ENCODE peak calls at places on chromosomes 6 and 20, in seven cellular contexts. O is small intestine, T is stomach, R is ovary, Z is tibial artery, D is mammary epithelial cell, H is A549. X is an unnamed sample.
A peak's percentile ranks its signal among the peaks of the same experiment; 100 is the strongest.

GRCh38 chr6:142030115-142030619 is 102.6 kb upstream of the GJE1 start:
- DNase-seq in Z (no peak), T (no peak), O (no peak), H (no peak), R (no peak), D (no peak), X (no peak)

GRCh38 chr6:116111552-116112528 is 11.2 kb downstream of the NT5DC1 start:
- DNase-seq in D (peak; percentile 42), O (peak; percentile 52), R (no peak), T (peak; percentile 37), H (peak; percentile 8), Z (no peak), X (peak; percentile 63)

GRCh38 chr6:108656834-108657233 is 96.1 kb downstream of the FOXO3 start:
- DNase-seq in H (no peak), R (no peak), T (no peak), O (peak; percentile 44), Z (no peak), D (no peak), X (no peak)

GRCh38 chr6:158050955-158051354 is 69.3 kb downstream of the SYNJ2 start:
- DNase-seq in D (peak; percentile 66), T (no peak), H (no peak), O (no peak), Z (no peak), R (no peak), X (no peak)

GRCh38 chr20:5974531-5974930 is 24.1 kb downstream of the MCM8 start:
- DNase-seq in H (no peak), O (no peak), D (no peak), T (no peak), Z (no peak), R (no peak), X (no peak)

GRCh38 chr6:68654134-68654533 is 19.1 kb downstream of the ADGRB3 start:
- DNase-seq in O (no peak), R (no peak), H (no peak), T (no peak), Z (no peak), D (no peak), X (no peak)

GRCh38 chr20:23047738-23048214 is 1.7 kb downstream of the THBD start:
- DNase-seq in T (peak; percentile 46), R (no peak), H (no peak), Z (no peak), D (no peak), O (no peak), X (no peak)

GRCh38 chr20:63651942-63652191 is 1.4 kb downstream of the STMN3 start:
- DNase-seq in R (peak; percentile 73), H (no peak), O (no peak), D (no peak), Z (no peak), T (no peak), X (no peak)

GRCh38 chr6:29850011-29850553 is 22.5 kb downstream of the HLA-G start:
- DNase-seq in H (no peak), T (peak; percentile 53), R (no peak), Z (no peak), D (peak; percentile 50), O (peak; percentile 26), X (no peak)

GRCh38 chr20:31607640-31608255 is 2.7 kb downstream of the ID1 start:
- DNase-seq in O (no peak), D (peak; percentile 12), Z (no peak), R (no peak), T (no peak), H (peak; percentile 42), X (no peak)

GRCh38 chr6:145076110-145076841 is 659.0 kb downstream of the EPM2A start:
- DNase-seq in D (no peak), H (no peak), R (no peak), Z (no peak), T (no peak), O (no peak), X (no peak)

GRCh38 chr6:113995632-113996031 is 24.7 kb upstream of the HDAC2 start:
- DNase-seq in Z (peak; percentile 68), H (peak; percentile 16), R (peak; percentile 21), T (no peak), D (peak; percentile 78), O (peak; percentile 31), X (peak; percentile 72)

GRCh38 chr6:79913369-79913768 is 34.0 kb downstream of the ELOVL4 start:
- DNase-seq in Z (no peak), T (no peak), O (peak; percentile 19), H (no peak), D (no peak), R (no peak), X (no peak)

GRCh38 chr20:38060536-38060935 is 27.0 kb downstream of the RPRD1B start:
- DNase-seq in R (no peak), O (no peak), D (no peak), Z (no peak), T (no peak), H (no peak), X (no peak)

GRCh38 chr20:62860924-62861691 is 514 bp downstream of the TCFL5 start:
- DNase-seq in D (no peak), R (peak; percentile 65), Z (no peak), T (no peak), O (no peak), H (no peak), X (no peak)

GRCh38 chr6:64084201-64084663 is 448.6 kb downstream of the PHF3 start:
- DNase-seq in R (no peak), D (no peak), O (no peak), T (no peak), H (no peak), Z (no peak), X (no peak)

GRCh38 chr20:55793986-55794385 is 211.3 kb downstream of the CBLN4 start:
- DNase-seq in H (no peak), Z (no peak), O (no peak), T (no peak), D (no peak), R (no peak), X (no peak)

GRCh38 chr20:38135641-38136420 is 29.2 kb downstream of the TGM2 start:
- DNase-seq in O (no peak), T (no peak), D (no peak), Z (peak; percentile 63), H (no peak), R (no peak), X (no peak)

GRCh38 chr6:116309001-116309400 is 29.3 kb upstream of the TSPYL1 start:
- DNase-seq in D (no peak), Z (no peak), O (no peak), T (no peak), R (no peak), H (no peak), X (no peak)

GRCh38 chr20:63082308-63082938 is 75.7 kb upstream of the BHLHE23 start:
- DNase-seq in Z (peak; percentile 60), D (peak; percentile 21), R (peak; percentile 38), T (peak; percentile 39), O (no peak), H (no peak), X (peak; percentile 11)

GRCh38 chr20:25289886-25290597 is 42.2 kb downstream of the PYGB start:
- DNase-seq in H (no peak), R (no peak), O (no peak), Z (no peak), T (no peak), D (no peak), X (no peak)

GRCh38 chr20:33803921-33804337 is 7.2 kb upstream of the CHMP4B start:
- DNase-seq in T (no peak), Z (no peak), R (no peak), H (no peak), O (no peak), D (peak; percentile 66), X (no peak)

GRCh38 chr20:57808266-57808866 is 98.6 kb upstream of the PMEPA1 start:
- DNase-seq in R (no peak), H (no peak), T (no peak), O (no peak), Z (no peak), D (no peak), X (no peak)

GRCh38 chr6:170175644-170176620 is 114.9 kb downstream of the DLL1 start:
- DNase-seq in R (peak; percentile 80), Z (peak; percentile 51), H (no peak), D (no peak), O (no peak), T (no peak), X (no peak)

GRCh38 chr6:107383705-107384104 is 75.7 kb downstream of the PDSS2 start:
- DNase-seq in O (no peak), T (no peak), H (no peak), R (no peak), D (no peak), Z (no peak), X (no peak)

GRCh38 chr20:19552144-19552895 is 205.7 kb upstream of the RIN2 start:
- DNase-seq in Z (peak; percentile 71), O (peak; percentile 7), R (peak; percentile 69), T (peak; percentile 49), H (peak; percentile 19), D (peak; percentile 21), X (no peak)

GRCh38 chr20:44586289-44586911 is 4.0 kb downstream of the PKIG start:
- DNase-seq in D (no peak), Z (no peak), T (no peak), R (no peak), O (no peak), H (no peak), X (no peak)
- H3K4me1 ChIP-seq in D (peaks cover 9% of the 10 kb centered on the region), Z (peaks cover 49% of the 10 kb centered on the region), T (peaks cover 49% of the 10 kb centered on the region), R (peaks cover 21% of the 10 kb centered on the region), O (no peaks in the 10 kb centered on the region), H (no peaks in the 10 kb centered on the region), X (no peaks in the 10 kb centered on the region)

GRCh38 chr20:51428451-51429143 is 113.9 kb downstream of the NFATC2 start:
- DNase-seq in O (no peak), T (peak; percentile 63), D (no peak), H (no peak), Z (peak; percentile 76), R (peak; percentile 57), X (no peak)

GRCh38 chr20:51429696-51430095 is 112.8 kb downstream of the NFATC2 start:
- DNase-seq in D (no peak), O (no peak), T (no peak), H (no peak), Z (no peak), R (no peak), X (no peak)

GRCh38 chr20:51427625-51428291 is 114.8 kb downstream of the NFATC2 start:
- DNase-seq in Z (no peak), O (no peak), R (no peak), D (no peak), T (no peak), H (no peak), X (no peak)

GRCh38 chr20:51430198-51430950 is 112.1 kb downstream of the NFATC2 start:
- DNase-seq in T (no peak), Z (no peak), H (no peak), R (no peak), O (no peak), D (no peak), X (no peak)

GRCh38 chr20:51429144-51429482 is 113.4 kb downstream of the NFATC2 start:
- DNase-seq in D (no peak), T (no peak), H (no peak), O (no peak), Z (no peak), R (no peak), X (no peak)
- H3K4me1 ChIP-seq in D (no peaks in the 10 kb centered on the region), T (peaks cover 19% of the 10 kb centered on the region), H (no peaks in the 10 kb centered on the region), O (no peaks in the 10 kb centered on the region), Z (peaks cover 21% of the 10 kb centered on the region), R (peaks cover 9% of the 10 kb centered on the region), X (no peaks in the 10 kb centered on the region)

GRCh38 chr6:3373597-3374203 is 83.2 kb downstream of the SLC22A23 start:
- DNase-seq in D (no peak), O (no peak), H (no peak), T (no peak), R (no peak), Z (no peak), X (no peak)
- H3K4me1 ChIP-seq in D (peaks cover 21% of the 10 kb centered on the region), O (peaks cover 9% of the 10 kb centered on the region), H (peaks cover 40% of the 10 kb centered on the region), T (peaks cover 65% of the 10 kb centered on the region), R (no peaks in the 10 kb centered on the region), Z (no peaks in the 10 kb centered on the region), X (no peaks in the 10 kb centered on the region)

GRCh38 chr20:47311967-47312681 is 44.4 kb downstream of the ZMYND8 start:
- DNase-seq in R (no peak), T (no peak), O (no peak), Z (peak; percentile 46), H (no peak), D (no peak), X (no peak)
- H3K4me1 ChIP-seq in R (peaks cover 19% of the 10 kb centered on the region), T (peaks cover 93% of the 10 kb centered on the region), O (no peaks in the 10 kb centered on the region), Z (peaks cover 58% of the 10 kb centered on the region), H (peaks cover 45% of the 10 kb centered on the region), D (peaks cover 26% of the 10 kb centered on the region), X (no peaks in the 10 kb centered on the region)